ENCODE peak calls at places on chromosome 12, in eight cellular contexts. Z is endodermal cell, K is A549, C is epithelial cell of proximal tubule, W is adipocyte, T is psoas muscle, S is mucosa of descending colon, I is body of pancreas. E is an unnamed sample.
A peak's percentile ranks its signal among the peaks of the same experiment; 100 is the strongest.

GRCh38 chr12:100959481-100959880 is 164.9 kb downstream of the ANO4 start:
- DNase-seq in Z (no peak), K (no peak), C (peak; percentile 13), W (peak; percentile 55), T (no peak), S (no peak), I (no peak), E (no peak)

GRCh38 chr12:6277982-6278438 is 32.5 kb upstream of the PLEKHG6 start:
- DNase-seq in Z (no peak), K (peak; percentile 38), C (no peak), W (no peak), T (no peak), S (peak; percentile 72), I (peak; percentile 73), E (no peak)

GRCh38 chr12:68980476-68981212 is 47.7 kb upstream of the CPM start:
- DNase-seq in Z (no peak), K (no peak), C (no peak), W (no peak), T (no peak), S (no peak), I (no peak), E (no peak)

GRCh38 chr12:3047961-3048360 is 29.2 kb upstream of the TSPAN9 start:
- DNase-seq in Z (peak; percentile 75), K (no peak), C (no peak), W (no peak), T (no peak), S (no peak), I (no peak), E (no peak)

GRCh38 chr12:74066476-74066875 is 471.2 kb upstream of the ATXN7L3B start:
- DNase-seq in Z (no peak), K (no peak), C (no peak), W (no peak), T (peak; percentile 22), S (no peak), I (no peak), E (no peak)

GRCh38 chr12:774051-774614 is 21.8 kb downstream of the WNK1 start:
- DNase-seq in Z (no peak), K (no peak), C (no peak), W (peak; percentile 70), T (no peak), S (no peak), I (no peak), E (no peak)

GRCh38 chr12:6426882-6427671 is 17.7 kb upstream of the CD27 start:
- DNase-seq in Z (peak; percentile 38), K (no peak), C (peak; percentile 18), W (no peak), T (no peak), S (peak; percentile 36), I (no peak), E (no peak)

GRCh38 chr12:32777776-32778175 is 22.1 kb upstream of the YARS2 start:
- DNase-seq in Z (no peak), K (no peak), C (no peak), W (no peak), T (no peak), S (no peak), I (no peak), E (no peak)

GRCh38 chr12:122035292-122035691 is 13.6 kb downstream of the BCL7A start:
- DNase-seq in Z (no peak), K (no peak), C (no peak), W (no peak), T (no peak), S (no peak), I (peak; percentile 48), E (no peak)

GRCh38 chr12:41531147-41531829 is 343.2 kb downstream of the PDZRN4 start:
- DNase-seq in Z (no peak), K (no peak), C (no peak), W (no peak), T (peak; percentile 83), S (peak; percentile 40), I (peak; percentile 18), E (peak; percentile 45)

GRCh38 chr12:12646483-12647072 is 34.9 kb downstream of the CREBL2 start:
- DNase-seq in Z (no peak), K (no peak), C (no peak), W (no peak), T (no peak), S (no peak), I (no peak), E (no peak)

GRCh38 chr12:51199546-51199945 is 18.3 kb downstream of the POU6F1 start:
- DNase-seq in Z (no peak), K (no peak), C (no peak), W (no peak), T (no peak), S (no peak), I (no peak), E (no peak)

GRCh38 chr12:96107236-96107635 is 71.8 kb upstream of the LTA4H start:
- DNase-seq in Z (peak; percentile 32), K (no peak), C (no peak), W (no peak), T (no peak), S (no peak), I (no peak), E (no peak)

GRCh38 chr12:104643093-104643646 is 186.4 kb downstream of the CHST11 start:
- DNase-seq in Z (no peak), K (no peak), C (no peak), W (no peak), T (no peak), S (no peak), I (no peak), E (no peak)

DNA sequence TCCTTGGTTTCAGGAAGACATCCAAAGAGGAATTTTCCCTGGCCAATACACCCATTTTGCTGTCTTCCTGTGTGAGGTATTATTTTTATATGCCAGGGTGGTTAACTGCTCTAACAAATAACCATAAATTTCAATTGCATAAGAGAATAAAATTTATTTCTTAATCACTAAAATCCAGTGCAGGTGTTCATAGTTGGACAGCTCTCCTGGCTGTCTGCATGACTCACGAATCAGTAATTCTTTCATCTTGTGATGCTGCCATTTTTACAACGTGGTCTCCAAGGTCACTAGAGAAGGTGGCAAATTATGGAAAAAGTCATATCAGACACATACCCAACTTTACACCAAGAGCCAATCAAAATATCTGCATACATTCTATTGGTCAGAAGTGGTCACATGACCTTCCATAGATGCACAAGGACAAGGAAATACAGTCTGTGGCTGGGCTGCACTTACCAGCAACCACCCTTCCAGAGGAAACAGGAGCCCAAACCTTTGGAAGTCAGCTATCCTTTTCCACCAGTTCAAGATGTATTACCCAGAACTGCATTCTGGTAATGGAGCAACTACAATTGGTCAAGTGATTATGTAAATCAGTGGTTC is 193.5 kb upstream of the PLEKHG7 start:
- DNase-seq in Z (no peak), K (no peak), C (no peak), W (no peak), T (no peak), S (no peak), I (no peak), E (no peak)
- H3K4me3 ChIP-seq in Z (no peak overlapping the region), K (no peak overlapping the region), C (no peak overlapping the region), W (no peak overlapping the region), T (no peak overlapping the region), S (no peak overlapping the region), I (no peak overlapping the region), E (no peak overlapping the region)

DNA sequence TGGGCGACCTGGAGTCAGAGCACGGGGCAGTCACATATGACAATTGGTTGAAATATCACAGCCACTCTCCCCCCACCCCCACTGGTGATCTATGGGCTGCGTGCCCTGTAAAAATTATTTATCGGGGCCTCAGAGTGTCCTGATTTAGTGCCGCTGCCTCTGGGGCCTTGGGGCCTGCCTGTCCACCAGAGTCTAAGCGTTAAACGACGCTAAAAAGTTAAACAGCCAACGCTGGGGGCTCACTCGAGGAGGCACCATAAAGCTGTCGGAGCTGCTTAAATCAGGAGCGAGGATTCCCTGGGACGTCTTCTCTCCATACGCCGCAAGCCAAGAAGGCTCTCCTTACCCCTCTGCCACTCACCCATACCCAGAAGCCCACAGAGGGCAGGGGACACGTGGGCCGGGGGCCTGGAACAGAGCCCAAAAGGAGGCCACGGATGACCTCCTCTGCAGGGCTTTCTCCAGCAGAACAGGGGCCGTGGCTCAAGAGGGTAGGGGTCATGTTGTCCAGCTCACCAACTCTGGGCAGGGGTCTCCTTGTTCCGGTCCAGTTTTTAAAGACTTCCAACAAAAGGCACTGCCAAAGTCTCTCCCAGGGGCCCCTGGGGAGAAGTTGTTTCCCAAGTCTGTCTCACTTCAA is 42.2 kb downstream of the SMUG1 start:
- DNase-seq in Z (no peak), K (no peak), C (no peak), W (no peak), T (no peak), S (no peak), I (no peak), E (no peak)
- H3K4me3 ChIP-seq in Z (no peak overlapping the region), K (no peak overlapping the region), C (no peak overlapping the region), W (peak overlapping the region; percentile 34), T (no peak overlapping the region), S (no peak overlapping the region), I (no peak overlapping the region), E (no peak overlapping the region)

DNA sequence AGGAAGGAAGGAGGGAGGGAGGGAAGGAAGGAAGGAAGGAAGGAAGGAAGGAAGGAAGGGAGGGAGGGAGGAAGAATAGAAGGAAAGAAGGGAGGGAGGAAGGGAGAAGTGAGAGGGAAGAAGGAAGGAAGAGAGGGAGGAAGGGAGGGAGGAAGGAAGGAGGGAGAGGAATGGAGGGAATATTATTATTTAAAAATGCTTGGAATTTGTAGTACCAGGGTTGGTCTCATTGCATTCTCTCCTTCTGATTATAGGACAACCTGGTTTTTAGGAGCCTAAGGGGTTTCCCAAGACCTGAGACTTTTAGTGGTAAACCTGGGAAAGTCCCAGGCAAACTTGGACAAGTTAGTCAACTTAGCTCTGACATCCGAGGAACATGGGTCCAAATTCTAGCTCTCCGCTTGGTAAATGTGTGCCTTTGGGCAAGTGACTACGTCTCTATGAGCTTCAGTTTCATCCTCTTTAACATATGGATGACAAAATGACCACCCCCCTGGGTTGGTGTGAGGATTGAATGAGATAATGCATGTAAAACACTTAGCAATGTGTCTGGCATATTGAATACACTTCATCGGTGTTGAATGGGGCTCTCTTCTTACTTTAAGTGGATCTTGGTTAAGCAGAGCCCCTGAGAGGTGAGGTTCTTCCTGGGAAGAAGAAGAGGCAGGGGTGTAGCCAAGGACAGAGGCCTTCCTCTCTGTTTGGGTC is 690.7 kb upstream of the TBX3 start:
- DNase-seq in Z (no peak), K (no peak), C (no peak), W (no peak), T (no peak), S (no peak), I (no peak), E (no peak)
- H3K4me3 ChIP-seq in Z (no peak overlapping the region), K (no peak overlapping the region), C (no peak overlapping the region), W (no peak overlapping the region), T (no peak overlapping the region), S (no peak overlapping the region), I (no peak overlapping the region), E (no peak overlapping the region)

GRCh38 chr12:53004582-53004981 is 1.7 kb upstream of the EIF4B start:
- DNase-seq in Z (peak; percentile 84), K (peak; percentile 45), C (no peak), W (peak; percentile 26), T (no peak), S (no peak), I (no peak), E (no peak)

GRCh38 chr12:53005215-53005985 is 856 bp upstream of the EIF4B start:
- DNase-seq in Z (peak; percentile 83), K (peak; percentile 33), C (no peak), W (peak; percentile 22), T (peak; percentile 57), S (peak; percentile 50), I (peak; percentile 34), E (peak; percentile 23)

GRCh38 chr12:53004178-53004577 is 2.1 kb upstream of the EIF4B start:
- DNase-seq in Z (peak; percentile 79), K (peak; percentile 47), C (peak; percentile 75), W (no peak), T (no peak), S (no peak), I (no peak), E (no peak)

GRCh38 chr12:53005986-53006809 is at the start of gene EIF4B:
- DNase-seq in Z (peak; percentile 100), K (peak; percentile 100), C (peak; percentile 79), W (peak; percentile 100), T (peak; percentile 100), S (peak; percentile 100), I (peak; percentile 100), E (peak; percentile 100)

GRCh38 chr12:53006810-53007742 is 820 bp downstream of the EIF4B start:
- DNase-seq in Z (peak; percentile 94), K (peak; percentile 93), C (no peak), W (peak; percentile 85), T (peak; percentile 87), S (peak; percentile 82), I (peak; percentile 73), E (peak; percentile 54)
- H3K4me3 ChIP-seq in Z (peak overlapping the region; percentile 98), K (peak overlapping the region; percentile 88), C (peak overlapping the region; percentile 96), W (peak overlapping the region; percentile 99), T (peak overlapping the region; percentile 97), S (peak overlapping the region; percentile 76), I (peak overlapping the region; percentile 83), E (peak overlapping the region; percentile 60)

E was measured in uterus.